ENCODE peak calls at places on chromosome 10, in nine cellular contexts. R is right atrium auricular region, O is astrocyte of the hippocampus, B is NCI-H1417, Q is adipocyte, S is EH, C is NCI-H2227 treated with DMSO at 0.1 percent for 48 hours, N is PC-9, X is heart right ventricle. L is an unnamed sample.

GRCh38 chr10:71755179-71755879 is 18.0 kb downstream of the VSIR start:
- DNase-seq in X (no peak), Q (no peak), N (no peak), S (no peak), O (no peak), B (no peak), C (no peak), R (no peak), L (no peak)

GRCh38 chr10:36381748-36382147 is 739.7 kb upstream of the FZD8 start:
- DNase-seq in X (no peak), O (peak; percentile 17), C (no peak), S (no peak), N (no peak), B (no peak), R (no peak), Q (no peak), L (no peak)

GRCh38 chr10:57221674-57222073 is 860.6 kb upstream of the ZWINT start:
- DNase-seq in B (no peak), Q (no peak), R (no peak), X (no peak), N (no peak), C (no peak), S (no peak), O (peak; percentile 4), L (no peak)

GRCh38 chr10:18606051-18606730 is 45.2 kb downstream of the NSUN6 start:
- DNase-seq in Q (no peak), N (no peak), B (no peak), S (peak; percentile 36), R (no peak), C (no peak), X (no peak), O (no peak), L (no peak)

GRCh38 chr10:110016037-110016436 is 8.3 kb downstream of the ADD3 start:
- DNase-seq in X (no peak), S (peak; percentile 50), N (no peak), C (no peak), B (peak; percentile 9), O (peak; percentile 61), Q (no peak), R (no peak), L (no peak)

GRCh38 chr10:106311590-106311989 is 852.9 kb downstream of the SORCS1 start:
- DNase-seq in O (peak; percentile 2), Q (no peak), C (no peak), N (no peak), X (no peak), B (no peak), S (peak; percentile 7), R (no peak), L (no peak)

GRCh38 chr10:113897693-113898618 is 43.5 kb downstream of the NHLRC2 start:
- DNase-seq in N (no peak), Q (peak; percentile 41), X (peak; percentile 25), R (no peak), S (peak; percentile 36), O (peak; percentile 48), C (peak; percentile 18), B (peak; percentile 11), L (no peak)

GRCh38 chr10:119602241-119603095 is 5.7 kb upstream of the TIAL1 start:
- DNase-seq in X (no peak), B (no peak), O (no peak), R (peak; percentile 52), N (peak; percentile 16), C (no peak), Q (no peak), S (peak; percentile 47), L (no peak)

GRCh38 chr10:125263551-125263950 is 103.2 kb upstream of the CTBP2 start:
- DNase-seq in X (no peak), B (no peak), O (peak; percentile 10), R (no peak), S (peak; percentile 66), Q (no peak), C (no peak), N (peak; percentile 67), L (no peak)

GRCh38 chr10:85098835-85099521 is 770.6 kb downstream of the CCSER2 start:
- DNase-seq in R (no peak), N (no peak), B (no peak), Q (no peak), S (no peak), O (no peak), C (no peak), X (no peak), L (no peak)

GRCh38 chr10:63210611-63211196 is 77.6 kb downstream of the NRBF2 start:
- DNase-seq in B (peak; percentile 2), R (no peak), X (no peak), S (no peak), C (no peak), O (no peak), Q (no peak), N (no peak), L (no peak)

GRCh38 chr10:128915630-128916029 is 551.4 kb upstream of the MGMT start:
- DNase-seq in R (no peak), S (no peak), C (no peak), B (no peak), O (no peak), N (no peak), X (peak; percentile 34), Q (no peak), L (no peak)

GRCh38 chr10:6494934-6495592 is 85.0 kb downstream of the PRKCQ start:
- DNase-seq in S (no peak), O (no peak), X (no peak), C (no peak), N (no peak), B (no peak), Q (no peak), R (no peak), L (no peak)

GRCh38 chr10:35119378-35119777 is 7.3 kb upstream of the CREM start:
- DNase-seq in X (no peak), Q (no peak), C (no peak), O (no peak), S (no peak), B (no peak), R (no peak), N (no peak), L (no peak)

GRCh38 chr10:6274040-6274439 is 71.3 kb downstream of the PFKFB3 start:
- DNase-seq in X (no peak), B (no peak), N (no peak), R (no peak), S (peak; percentile 25), O (no peak), C (no peak), Q (peak; percentile 71), L (no peak)

GRCh38 chr10:119654540-119654939 is 3.4 kb downstream of the BAG3 start:
- DNase-seq in C (no peak), S (peak; percentile 47), N (peak; percentile 52), X (peak; percentile 40), Q (no peak), R (peak; percentile 73), B (no peak), O (no peak), L (peak; percentile 79)

GRCh38 chr10:61272781-61273180 is 180.4 kb downstream of the TMEM26 start:
- DNase-seq in X (no peak), R (no peak), C (no peak), N (no peak), S (no peak), Q (peak; percentile 13), O (no peak), B (no peak), L (no peak)

GRCh38 chr10:73874267-73875138 is at the start of gene CAMK2G:
- DNase-seq in C (peak; percentile 21), B (peak; percentile 73), S (peak; percentile 90), X (peak; percentile 87), O (peak; percentile 93), Q (peak; percentile 95), R (peak; percentile 74), N (peak; percentile 86), L (peak; percentile 97)

GRCh38 chr10:119409906-119410305 is 132.6 kb downstream of the RGS10 start:
- DNase-seq in Q (no peak), R (peak; percentile 87), S (no peak), C (peak; percentile 5), O (no peak), N (no peak), X (peak; percentile 86), B (peak; percentile 9), L (no peak)

GRCh38 chr10:22713853-22714523 is 390 bp downstream of the PIP4K2A start:
- DNase-seq in R (no peak), B (peak; percentile 58), S (peak; percentile 35), O (no peak), Q (peak; percentile 52), C (peak; percentile 20), X (peak; percentile 39), N (no peak), L (peak; percentile 46)

GRCh38 chr10:117342638-117343037 is 32.6 kb downstream of the PDZD8 start:
- DNase-seq in C (no peak), O (peak; percentile 79), B (no peak), R (no peak), Q (peak; percentile 74), S (peak; percentile 94), X (no peak), N (no peak), L (no peak)

GRCh38 chr10:78911533-78912340 is 157.0 kb upstream of the ZMIZ1 start:
- DNase-seq in Q (no peak), S (no peak), B (no peak), N (no peak), X (no peak), C (no peak), O (no peak), R (no peak), L (no peak)

GRCh38 chr10:69647819-69648218 is 17.8 kb downstream of the FAM241B start:
- DNase-seq in R (no peak), B (no peak), N (no peak), C (no peak), S (no peak), Q (no peak), O (no peak), X (no peak), L (no peak)

GRCh38 chr10:59290448-59290847 is 71.9 kb downstream of the FAM13C start:
- DNase-seq in R (no peak), N (no peak), S (no peak), C (no peak), B (no peak), X (no peak), Q (no peak), O (no peak), L (no peak)

GRCh38 chr10:53463539-53463938 is 691.0 kb upstream of the MBL2 start:
- DNase-seq in C (no peak), B (peak; percentile 4), X (no peak), S (no peak), O (no peak), Q (no peak), N (no peak), R (no peak), L (no peak)

GRCh38 chr10:71696635-71697326 is 22.8 kb downstream of the C10orf105 start:
- DNase-seq in N (peak; percentile 68), B (peak; percentile 33), C (no peak), R (no peak), Q (peak; percentile 63), O (peak; percentile 53), X (peak; percentile 78), S (peak; percentile 45), L (peak; percentile 91)

GRCh38 chr10:71939304-71939703 is 24.9 kb upstream of the CHST3 start:
- DNase-seq in S (no peak), Q (no peak), R (no peak), B (no peak), X (no peak), O (no peak), N (no peak), C (no peak), L (no peak)

GRCh38 chr10:32376027-32376426 is 29.1 kb upstream of the EPC1 start:
- DNase-seq in R (no peak), N (no peak), Q (no peak), X (no peak), B (peak; percentile 11), O (no peak), C (no peak), S (no peak), L (no peak)

GRCh38 chr10:124601431-124602120 is 140.0 kb downstream of the LHPP start:
- DNase-seq in X (peak; percentile 9), B (no peak), O (no peak), N (no peak), Q (no peak), R (no peak), C (no peak), S (no peak), L (no peak)

GRCh38 chr10:76396126-76396525 is 964.7 kb downstream of the LRMDA start:
- DNase-seq in B (no peak), R (no peak), O (no peak), Q (no peak), S (no peak), N (no peak), X (no peak), C (no peak), L (no peak)

GRCh38 chr10:6239213-6239991 is 36.7 kb downstream of the PFKFB3 start:
- DNase-seq in B (peak; percentile 6), Q (peak; percentile 96), N (peak; percentile 84), S (peak; percentile 100), O (peak; percentile 96), R (no peak), C (no peak), X (no peak), L (no peak)

L was measured in left lung.